ENCODE peak calls at places on chromosome 11, in six cellular contexts. Q is anterior cingulate cortex, Z is chondrocyte, E is HT1080, N is RWPE1, M is Right ventricle myocardium superior. T is an unnamed sample.

GRCh38 chr11:128210148-128210940 is 377.0 kb downstream of the ETS1 start:
- DNase-seq in Q (no peak), Z (no peak), E (peak; percentile 99), N (peak; percentile 94), M (no peak), T (peak; percentile 94)

GRCh38 chr11:111047376-111047775 is 198.1 kb upstream of the POU2AF2 start:
- DNase-seq in Q (no peak), Z (no peak), E (peak; percentile 33), N (no peak), M (no peak), T (no peak)

GRCh38 chr11:88104408-88104807 is 70.8 kb downstream of the RAB38 start:
- DNase-seq in Q (no peak), Z (no peak), E (no peak), N (no peak), M (no peak), T (no peak)

GRCh38 chr11:74019104-74019738 is 10.3 kb upstream of the UCP3 start:
- DNase-seq in Q (no peak), Z (no peak), E (no peak), N (no peak), M (no peak), T (no peak)

GRCh38 chr11:13120691-13121090 is 111.6 kb downstream of the RASSF10 start:
- DNase-seq in Q (no peak), Z (no peak), E (peak; percentile 86), N (peak; percentile 86), M (no peak), T (peak; percentile 15)

GRCh38 chr11:2289859-2290258 is 11.9 kb downstream of the C11orf21 start:
- DNase-seq in Q (no peak), Z (no peak), E (no peak), N (no peak), M (no peak), T (no peak)

GRCh38 chr11:925496-926301 is at the start of gene AP2A2:
- DNase-seq in Q (peak; percentile 67), Z (peak; percentile 95), E (peak; percentile 71), N (peak; percentile 88), M (peak; percentile 94), T (peak; percentile 64)

GRCh38 chr11:11909727-11910126 is 68.0 kb downstream of the USP47 start:
- DNase-seq in Q (no peak), Z (no peak), E (no peak), N (no peak), M (no peak), T (no peak)

GRCh38 chr11:43574949-43575915 is 105.3 kb upstream of the HSD17B12 start:
- DNase-seq in Q (peak; percentile 46), Z (no peak), E (no peak), N (no peak), M (no peak), T (peak; percentile 36)

GRCh38 chr11:121643530-121644512 is 191.1 kb upstream of the SORL1-AS1 start:
- DNase-seq in Q (no peak), Z (no peak), E (no peak), N (no peak), M (no peak), T (peak; percentile 14)

GRCh38 chr11:129315781-129316579 is 59.7 kb upstream of the BARX2 start:
- DNase-seq in Q (no peak), Z (no peak), E (no peak), N (peak; percentile 59), M (no peak), T (no peak)

GRCh38 chr11:6201486-6201885 is 2.5 kb downstream of the OR52W1 start:
- DNase-seq in Q (no peak), Z (no peak), E (no peak), N (no peak), M (no peak), T (no peak)

GRCh38 chr11:122215244-122215992 is 99.4 kb upstream of the BLID start:
- DNase-seq in Q (peak; percentile 59), Z (no peak), E (peak; percentile 67), N (peak; percentile 69), M (peak; percentile 88), T (peak; percentile 98)

GRCh38 chr11:120424970-120425332 is 86.6 kb upstream of the GRIK4 start:
- DNase-seq in Q (no peak), Z (no peak), E (no peak), N (no peak), M (no peak), T (no peak)

GRCh38 chr11:125929445-125930075 is 16.3 kb upstream of the VSIG10L2 start:
- DNase-seq in Q (no peak), Z (peak; percentile 56), E (no peak), N (no peak), M (no peak), T (no peak)

GRCh38 chr11:118007040-118007439 is 20.8 kb downstream of the IL10RA start:
- DNase-seq in Q (no peak), Z (no peak), E (no peak), N (no peak), M (no peak), T (no peak)

GRCh38 chr11:126328444-126328843 is 24.6 kb downstream of the DCPS start:
- DNase-seq in Q (no peak), Z (peak; percentile 66), E (no peak), N (no peak), M (no peak), T (no peak)

GRCh38 chr11:94513091-94513490 is 830 bp downstream of the C11orf97 start:
- DNase-seq in Q (no peak), Z (no peak), E (peak; percentile 48), N (peak; percentile 39), M (no peak), T (no peak)

GRCh38 chr11:103530257-103530656 is 421.0 kb downstream of the DYNC2H1 start:
- DNase-seq in Q (no peak), Z (no peak), E (peak; percentile 29), N (no peak), M (no peak), T (peak; percentile 59)

GRCh38 chr11:86162257-86162656 is 82.3 kb upstream of the EED start:
- DNase-seq in Q (peak; percentile 31), Z (no peak), E (peak; percentile 86), N (no peak), M (peak; percentile 55), T (peak; percentile 88)

GRCh38 chr11:131483453-131483852 is 113.0 kb downstream of the NTM start:
- DNase-seq in Q (no peak), Z (no peak), E (no peak), N (no peak), M (no peak), T (no peak)

GRCh38 chr11:66970808-66971442 is 4.2 kb upstream of the C11orf86 start:
- DNase-seq in Q (no peak), Z (no peak), E (peak; percentile 98), N (peak; percentile 91), M (no peak), T (peak; percentile 99)

GRCh38 chr11:28618426-28618825 is 510.2 kb downstream of the METTL15 start:
- DNase-seq in Q (no peak), Z (no peak), E (no peak), N (no peak), M (no peak), T (peak; percentile 18)

GRCh38 chr11:33869511-33870422 is 22.1 kb downstream of the LMO2 start:
- DNase-seq in Q (peak; percentile 17), Z (no peak), E (peak; percentile 35), N (peak; percentile 14), M (peak; percentile 69), T (no peak)

GRCh38 chr11:17590463-17590862 is 43.4 kb downstream of the OTOG start:
- DNase-seq in Q (no peak), Z (no peak), E (no peak), N (no peak), M (no peak), T (no peak)

GRCh38 chr11:18309691-18310090 is 12.2 kb downstream of the HPS5 start:
- DNase-seq in Q (no peak), Z (no peak), E (no peak), N (no peak), M (no peak), T (no peak)

GRCh38 chr11:92245700-92246270 is 21.2 kb downstream of the FAT3 start:
- DNase-seq in Q (no peak), Z (no peak), E (no peak), N (no peak), M (no peak), T (no peak)

GRCh38 chr11:116459233-116459632 is 313.6 kb downstream of the BUD13 start:
- DNase-seq in Q (no peak), Z (no peak), E (no peak), N (no peak), M (peak; percentile 42), T (no peak)